ENCODE peak calls at places on chromosomes 11 and 22, in nine cellular contexts. A is neural progenitor cell, C is glutamatergic neuron, G is K562, H is breast epithelium, U is sigmoid colon, T is A549, B is GM13976, M is fibroblast of pulmonary artery. E is an unnamed sample.

GRCh38 chr11:60872952-60873524 is 5.7 kb downstream of the ZP1 start:
- DNase-seq in A (peak), C (no peak), G (no peak), H (no peak), U (peak), T (no peak), B (no peak), M (peak), E (no peak)

GRCh38 chr11:113384551-113384950 is 3.0 kb upstream of the ANKK1 start:
- DNase-seq in A (no peak), C (no peak), G (no peak), H (peak), U (no peak), T (peak), B (no peak), M (peak), E (peak)

GRCh38 chr22:47631571-47632102 is 869.2 kb downstream of the TBC1D22A start:
- DNase-seq in A (no peak), C (no peak), G (peak), H (peak), U (no peak), T (no peak), B (no peak), M (no peak), E (no peak)

GRCh38 chr22:42801537-42802165 is 55.4 kb downstream of the ARFGAP3 start:
- DNase-seq in A (no peak), C (no peak), G (no peak), H (no peak), U (peak), T (no peak), B (no peak), M (no peak), E (no peak)

GRCh38 chr22:29359469-29359868 is 28.9 kb downstream of the AP1B1 start:
- DNase-seq in A (peak), C (peak), G (peak), H (no peak), U (peak), T (peak), B (no peak), M (peak), E (no peak)

GRCh38 chr11:2442554-2442953 is 1.8 kb downstream of the TRPM5 start:
- DNase-seq in A (no peak), C (no peak), G (no peak), H (no peak), U (no peak), T (no peak), B (no peak), M (no peak), E (no peak)

GRCh38 chr11:19777342-19778102 is 64.9 kb downstream of the NAV2 start:
- DNase-seq in A (peak), C (no peak), G (no peak), H (no peak), U (no peak), T (peak), B (peak), M (peak), E (peak)

GRCh38 chr22:19125474-19126308 is 3.5 kb upstream of the DGCR2 start:
- DNase-seq in A (no peak), C (no peak), G (no peak), H (no peak), U (no peak), T (no peak), B (no peak), M (no peak), E (no peak)

GRCh38 chr11:100469835-100470234 is 217.3 kb upstream of the ARHGAP42 start:
- DNase-seq in A (no peak), C (no peak), G (no peak), H (no peak), U (no peak), T (no peak), B (no peak), M (no peak), E (no peak)

GRCh38 chr11:34616086-34616485 is 4.8 kb upstream of the EHF start:
- DNase-seq in A (no peak), C (no peak), G (no peak), H (no peak), U (no peak), T (no peak), B (no peak), M (no peak), E (no peak)
- TF ChIP-seq CTCF in A (no peak), C (no peak), G (no peak), H (no peak), U (no peak), T (no peak), B (no peak), M (no peak), E (no peak)

GRCh38 chr11:102062106-102062505 is 14.9 kb downstream of the CFAP300 start:
- DNase-seq in A (no peak), C (no peak), G (no peak), H (no peak), U (no peak), T (no peak), B (no peak), M (no peak), E (no peak)

GRCh38 chr11:102064316-102064715 is 17.1 kb downstream of the CFAP300 start:
- DNase-seq in A (no peak), C (no peak), G (no peak), H (peak), U (no peak), T (no peak), B (no peak), M (no peak), E (no peak)

DNA sequence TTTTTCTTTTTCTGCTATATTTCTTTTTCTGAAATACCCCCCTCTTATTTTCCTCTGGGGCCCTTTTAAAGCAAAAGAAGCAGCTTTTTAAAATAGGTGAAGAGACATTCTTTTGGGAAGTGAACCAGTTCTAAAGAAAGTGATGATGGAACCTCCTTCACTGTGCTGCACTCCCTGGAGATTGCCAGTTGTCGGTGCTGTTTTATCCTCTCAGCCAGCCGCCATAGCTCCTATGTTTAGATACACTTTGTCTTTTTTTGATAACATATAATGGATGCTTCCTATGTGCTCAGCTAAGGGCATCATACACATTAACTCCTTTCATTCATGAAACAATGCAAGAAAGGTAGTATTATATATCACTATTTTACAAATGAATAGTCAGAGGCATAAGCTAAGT is 14.0 kb downstream of the CFAP300 start:
- DNase-seq in A (peak), C (no peak), G (no peak), H (no peak), U (no peak), T (no peak), B (no peak), M (peak), E (no peak)
- TF ChIP-seq CTCF in A (peak), C (no peak), G (no peak), H (no peak), U (no peak), T (no peak), B (no peak), M (peak), E (peak)

GRCh38 chr11:37503411-37504065 is 905.5 kb upstream of the RAG2 start:
- DNase-seq in A (no peak), C (no peak), G (no peak), H (no peak), U (no peak), T (no peak), B (no peak), M (no peak), E (no peak)
- TF ChIP-seq CTCF in A (no peak), C (no peak), G (no peak), H (no peak), U (no peak), T (no peak), B (no peak), M (no peak), E (no peak)

DNA sequence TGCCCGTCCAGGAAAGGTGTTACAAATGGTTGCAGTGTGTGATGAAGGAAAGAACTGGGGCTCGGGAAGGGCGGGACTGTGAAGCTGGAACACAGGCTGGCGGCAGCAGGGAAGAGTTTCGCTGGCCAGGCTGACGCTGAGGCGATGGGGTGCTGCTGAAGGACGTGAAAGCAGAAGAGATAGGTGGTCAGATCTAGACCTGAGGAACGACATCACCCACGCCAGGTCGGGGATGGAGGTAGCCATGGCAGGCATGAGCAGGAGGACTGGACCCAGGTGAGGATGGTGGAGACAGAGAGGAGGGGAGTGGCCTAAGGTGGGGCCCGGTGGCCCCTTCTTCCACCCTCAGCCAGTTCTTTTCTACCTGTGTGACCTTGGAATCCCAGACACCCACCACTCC is 9.1 kb downstream of the CDC42EP2 start:
- DNase-seq in A (no peak), C (no peak), G (no peak), H (no peak), U (no peak), T (no peak), B (no peak), M (no peak), E (peak)
- TF ChIP-seq CTCF in A (no peak), C (no peak), G (no peak), H (no peak), U (no peak), T (no peak), B (no peak), M (no peak), E (no peak)

DNA sequence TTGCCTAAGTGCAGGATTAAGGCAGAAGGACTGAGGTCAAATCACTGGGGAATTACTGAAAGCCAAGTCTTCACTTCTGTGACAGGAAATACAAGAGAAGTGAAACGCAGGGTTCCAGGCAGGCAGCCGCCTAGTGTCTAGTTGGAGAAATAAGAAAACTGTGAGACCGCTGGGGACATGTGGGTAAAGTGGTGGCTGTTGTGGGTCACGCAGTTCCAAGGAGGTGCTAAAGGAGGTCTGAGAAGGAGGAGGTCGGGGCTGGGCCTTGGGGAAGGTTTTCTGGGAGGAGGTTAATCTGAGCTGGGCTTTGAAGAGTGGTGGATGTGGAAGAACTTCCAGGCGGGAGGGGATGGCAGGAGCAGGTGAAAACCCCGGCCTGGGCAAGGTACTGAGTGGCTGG is 11.2 kb downstream of the MCM5 start:
- DNase-seq in A (no peak), C (no peak), G (no peak), H (no peak), U (no peak), T (no peak), B (peak), M (no peak), E (peak)
- TF ChIP-seq CTCF in A (no peak), C (no peak), G (no peak), H (no peak), U (no peak), T (no peak), B (peak), M (no peak), E (no peak)

GRCh38 chr11:102184269-102184987 is 74.2 kb downstream of the YAP1 start:
- DNase-seq in A (no peak), C (no peak), G (no peak), H (no peak), U (no peak), T (no peak), B (no peak), M (no peak), E (no peak)
- TF ChIP-seq CTCF in A (no peak), C (no peak), G (no peak), H (no peak), U (no peak), T (no peak), B (no peak), M (no peak), E (no peak)